ENCODE peak calls at places on chromosomes 3 and 15, in ten cellular contexts. R, T, Y, Z, H, E, J, I, A and S are unnamed samples.

GRCh38 chr15:83504365-83504764 is 57.2 kb downstream of the SH3GL3 start:
- DNase-seq in R (no peak), T (no peak), Y (no peak), Z (no peak), H (no peak), E (no peak), J (peak), I (no peak), A (no peak), S (no peak)

GRCh38 chr3:100060685-100061484 is 53.4 kb downstream of the FILIP1L start:
- DNase-seq in R (no peak), T (no peak), Y (peak), Z (no peak), H (peak), E (no peak), J (no peak), I (no peak), A (no peak), S (no peak)

GRCh38 chr3:155604126-155604525 is 140.7 kb downstream of the PLCH1 start:
- DNase-seq in R (no peak), T (no peak), Y (no peak), Z (no peak), H (no peak), E (no peak), J (peak), I (no peak), A (no peak), S (no peak)

GRCh38 chr3:65348596-65348995 is 660.8 kb upstream of the ADAMTS9 start:
- DNase-seq in R (no peak), T (peak), Y (no peak), Z (no peak), H (no peak), E (peak), J (peak), I (no peak), A (no peak), S (no peak)

GRCh38 chr3:2657408-2657807 is 452.8 kb downstream of the IL5RA start:
- DNase-seq in R (no peak), T (no peak), Y (peak), Z (no peak), H (peak), E (peak), J (peak), I (no peak), A (no peak), S (no peak)

GRCh38 chr3:53045784-53046170 is at the start of gene SFMBT1:
- DNase-seq in R (peak), T (no peak), Y (peak), Z (peak), H (peak), E (peak), J (peak), I (peak), A (peak), S (no peak)

GRCh38 chr15:29613951-29614382 is 208.3 kb downstream of the TJP1 start:
- DNase-seq in R (no peak), T (no peak), Y (peak), Z (no peak), H (peak), E (no peak), J (no peak), I (no peak), A (no peak), S (no peak)

GRCh38 chr3:46138571-46138970 is 69.5 kb downstream of the CCR1 start:
- DNase-seq in R (no peak), T (no peak), Y (no peak), Z (no peak), H (no peak), E (no peak), J (no peak), I (no peak), A (no peak), S (no peak)

GRCh38 chr15:52730163-52730562 is 51.0 kb upstream of the ATOSA start:
- DNase-seq in R (no peak), T (peak), Y (peak), Z (no peak), H (peak), E (no peak), J (peak), I (no peak), A (no peak), S (no peak)

GRCh38 chr3:112699436-112699978 is 58.6 kb upstream of the CCDC80 start:
- DNase-seq in R (no peak), T (no peak), Y (no peak), Z (no peak), H (no peak), E (peak), J (peak), I (no peak), A (no peak), S (no peak)

GRCh38 chr3:153215971-153216370 is 53.9 kb downstream of the RAP2B start:
- DNase-seq in R (no peak), T (no peak), Y (no peak), Z (no peak), H (no peak), E (peak), J (peak), I (no peak), A (no peak), S (no peak)

GRCh38 chr15:43465105-43465504 is 27.9 kb downstream of the TP53BP1 start:
- DNase-seq in R (no peak), T (no peak), Y (peak), Z (no peak), H (no peak), E (peak), J (peak), I (no peak), A (no peak), S (no peak)

GRCh38 chr15:50523736-50524318 is 22.6 kb downstream of the USP50 start:
- DNase-seq in R (no peak), T (no peak), Y (no peak), Z (no peak), H (no peak), E (no peak), J (peak), I (no peak), A (no peak), S (no peak)

GRCh38 chr15:100987143-100987542 is 68.0 kb downstream of the LRRK1 start:
- DNase-seq in R (no peak), T (no peak), Y (no peak), Z (no peak), H (no peak), E (peak), J (peak), I (no peak), A (no peak), S (no peak)

GRCh38 chr3:119219069-119219468 is 21.6 kb downstream of the B4GALT4 start:
- DNase-seq in R (no peak), T (no peak), Y (no peak), Z (no peak), H (peak), E (no peak), J (no peak), I (no peak), A (no peak), S (no peak)

DNA sequence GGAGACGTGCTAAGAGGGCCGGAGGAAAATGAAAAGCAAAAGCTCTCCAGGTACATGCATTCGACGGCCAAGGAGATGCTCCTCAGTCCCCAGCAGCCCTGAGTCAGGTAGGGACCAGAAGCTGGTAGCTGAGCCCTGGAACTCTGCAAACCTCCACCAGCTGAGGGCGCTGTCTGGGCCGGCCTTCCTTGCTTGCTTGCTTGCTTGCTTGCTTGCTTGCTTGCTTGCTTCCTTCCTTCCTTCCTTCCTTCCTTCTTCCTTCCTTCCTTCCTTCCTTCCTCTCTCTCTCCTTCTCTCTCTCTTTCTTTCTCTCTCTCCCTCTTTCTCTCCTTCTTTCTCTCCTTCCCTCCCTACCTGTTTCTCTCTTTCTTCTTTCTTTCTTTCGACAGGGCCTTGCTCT is 94.6 kb upstream of the RASGRF1 start:
- DNase-seq in R (no peak), T (no peak), Y (peak), Z (no peak), H (peak), E (no peak), J (no peak), I (no peak), A (no peak), S (no peak)
- TF ChIP-seq CTCF in R (no peak), T (peak), Y (peak), Z (no peak), H (peak), E (peak), J (peak), I (no peak), A (no peak), S (no peak)

GRCh38 chr15:78396976-78397375 is 41.0 kb upstream of the IREB2 start:
- DNase-seq in R (peak), T (no peak), Y (peak), Z (peak), H (no peak), E (peak), J (peak), I (peak), A (no peak), S (peak)
- TF ChIP-seq CTCF in R (no peak), T (peak), Y (peak), Z (peak), H (no peak), E (peak), J (peak), I (peak), A (no peak), S (peak)

GRCh38 chr3:49842843-49843242 is 13.5 kb downstream of the TRAIP start:
- DNase-seq in R (no peak), T (no peak), Y (no peak), Z (no peak), H (no peak), E (no peak), J (no peak), I (no peak), A (no peak), S (no peak)

GRCh38 chr3:49841806-49842205 is 14.6 kb downstream of the TRAIP start:
- DNase-seq in R (no peak), T (no peak), Y (no peak), Z (no peak), H (no peak), E (no peak), J (no peak), I (no peak), A (no peak), S (no peak)

GRCh38 chr3:49840371-49840770 is 16.0 kb downstream of the TRAIP start:
- DNase-seq in R (no peak), T (no peak), Y (no peak), Z (no peak), H (no peak), E (no peak), J (no peak), I (no peak), A (no peak), S (no peak)

GRCh38 chr3:49839193-49839809 is 17.1 kb downstream of the TRAIP start:
- DNase-seq in R (peak), T (peak), Y (peak), Z (peak), H (peak), E (peak), J (peak), I (peak), A (peak), S (no peak)

GRCh38 chr3:49841126-49841525 is 15.2 kb downstream of the TRAIP start:
- DNase-seq in R (no peak), T (no peak), Y (peak), Z (no peak), H (peak), E (peak), J (peak), I (no peak), A (no peak), S (no peak)
- TF ChIP-seq CTCF in R (no peak), T (peak), Y (peak), Z (no peak), H (peak), E (peak), J (peak), I (no peak), A (no peak), S (peak)

GRCh38 chr15:81152339-81152738 is 18.3 kb downstream of the CFAP161 start:
- DNase-seq in R (no peak), T (no peak), Y (no peak), Z (no peak), H (no peak), E (no peak), J (no peak), I (no peak), A (no peak), S (no peak)
- TF ChIP-seq CTCF in R (no peak), T (no peak), Y (peak), Z (no peak), H (no peak), E (no peak), J (no peak), I (no peak), A (no peak), S (no peak)